ENCODE peak calls at places on chromosome 11, in four cellular contexts. B is neuronal stem cell, W is IMR-90, V is H1. U is an unnamed sample.

GRCh38 chr11:12110714-12111481 is 508 bp downstream of the MICAL2 start:
- DNase-seq in V (peak; percentile 64), W (no peak), B (peak; percentile 21), U (peak; percentile 44)

GRCh38 chr11:68798221-68798813 is 43.4 kb downstream of the CPT1A start:
- DNase-seq in V (peak; percentile 89), W (no peak), B (peak; percentile 62), U (peak; percentile 22)

GRCh38 chr11:84871116-84871515 is 756.0 kb downstream of the DLG2 start:
- DNase-seq in B (no peak), W (no peak), V (no peak), U (no peak)

GRCh38 chr11:126988655-126989054 is 11.9 kb downstream of the KIRREL3 start:
- DNase-seq in B (no peak), W (no peak), V (no peak), U (no peak)

GRCh38 chr11:74577624-74578396 is 14.6 kb upstream of the POLD3 start:
- DNase-seq in V (no peak), B (no peak), W (peak; percentile 18), U (no peak)

GRCh38 chr11:65291613-65292012 is 23.1 kb upstream of the CDC42EP2 start:
- DNase-seq in V (no peak), W (peak; percentile 80), B (no peak), U (peak; percentile 83)

GRCh38 chr11:128687321-128687720 is 6.6 kb upstream of the FLI1 start:
- DNase-seq in W (no peak), V (peak; percentile 82), B (no peak), U (peak; percentile 50)

GRCh38 chr11:55914482-55914881 is at the start of gene OR5W2:
- DNase-seq in W (no peak), B (no peak), V (no peak), U (no peak)

GRCh38 chr11:128521697-128522062 is 65.7 kb downstream of the ETS1 start:
- DNase-seq in W (no peak), B (no peak), V (peak; percentile 61), U (peak; percentile 58)

GRCh38 chr11:76795285-76795935 is 12.3 kb downstream of the TSKU start:
- DNase-seq in B (no peak), V (peak; percentile 33), W (no peak), U (no peak)

GRCh38 chr11:24496728-24497396 is at the start of gene LUZP2:
- DNase-seq in V (peak; percentile 66), W (peak; percentile 51), B (peak; percentile 69), U (peak; percentile 62)

GRCh38 chr11:18706330-18707243 is 8.0 kb downstream of the TMEM86A start:
- DNase-seq in B (no peak), V (no peak), W (no peak), U (no peak)

GRCh38 chr11:46236918-46237247 is 40.6 kb upstream of the CREB3L1 start:
- DNase-seq in V (no peak), W (no peak), B (no peak), U (no peak)

GRCh38 chr11:13114566-13115465 is 105.7 kb downstream of the RASSF10 start:
- DNase-seq in B (peak; percentile 66), V (no peak), W (no peak), U (no peak)

GRCh38 chr11:1518301-1518700 is 31.7 kb upstream of the MOB2 start:
- DNase-seq in V (no peak), B (no peak), W (no peak), U (no peak)

GRCh38 chr11:707817-708420 is 1.9 kb downstream of the EPS8L2 start:
- DNase-seq in B (no peak), W (no peak), V (no peak), U (no peak)

GRCh38 chr11:114083256-114084252 is 24.0 kb downstream of the ZBTB16 start:
- DNase-seq in W (no peak), B (no peak), V (no peak), U (no peak)

GRCh38 chr11:72321381-72321996 is 77.5 kb upstream of the PHOX2A start:
- DNase-seq in W (peak; percentile 81), V (no peak), B (no peak), U (peak; percentile 57)

GRCh38 chr11:21260101-21260500 is 590.7 kb downstream of the NELL1 start:
- DNase-seq in V (no peak), B (no peak), W (no peak), U (no peak)

GRCh38 chr11:65132988-65133700 is 1.2 kb downstream of the SYVN1 start:
- DNase-seq in W (no peak), B (no peak), V (peak; percentile 75), U (peak; percentile 17)

GRCh38 chr11:45993438-45994064 is 71.1 kb downstream of the LARGE2 start:
- DNase-seq in W (no peak), V (no peak), B (no peak), U (no peak)

GRCh38 chr11:61870429-61871039 is 20.8 kb downstream of the FADS3 start:
- DNase-seq in W (no peak), V (no peak), B (no peak), U (peak; percentile 68)

GRCh38 chr11:68841718-68842426 is at the start of gene CPT1A:
- DNase-seq in B (no peak), V (peak; percentile 78), W (peak; percentile 66), U (peak; percentile 75)

GRCh38 chr11:55714982-55715888 is 53.2 kb downstream of the OR4C6 start:
- DNase-seq in V (peak; percentile 78), W (no peak), B (no peak), U (no peak)

GRCh38 chr11:64599698-64600211 is 8.7 kb downstream of the SLC22A12 start:
- DNase-seq in B (no peak), W (no peak), V (no peak), U (no peak)

GRCh38 chr11:31236052-31236652 is 133.4 kb downstream of the DCDC1 start:
- DNase-seq in V (no peak), B (no peak), W (no peak), U (peak; percentile 5)

GRCh38 chr11:44189986-44190882 is 94.8 kb downstream of the EXT2 start:
- DNase-seq in W (no peak), B (no peak), V (no peak), U (no peak)

GRCh38 chr11:117945047-117945820 is 16.0 kb upstream of the TMPRSS13 start:
- DNase-seq in W (no peak), V (peak; percentile 7), B (no peak), U (no peak)

GRCh38 chr11:35324183-35324582 is 95.2 kb downstream of the SLC1A2 start:
- DNase-seq in W (no peak), B (no peak), V (no peak), U (no peak)

GRCh38 chr11:75523811-75524401 is 1.8 kb downstream of the GDPD5 start:
- DNase-seq in W (no peak), V (no peak), B (no peak), U (no peak)

GRCh38 chr11:103601230-103601846 is 435.1 kb upstream of the DDI1 start:
- DNase-seq in B (peak; percentile 33), V (peak; percentile 59), W (peak; percentile 74), U (peak; percentile 72)
- H2BK120ac ChIP-seq in B (no peak overlapping the region), V (no peak overlapping the region), W (peak overlapping the region; percentile 19), U (no peak overlapping the region)

DNA sequence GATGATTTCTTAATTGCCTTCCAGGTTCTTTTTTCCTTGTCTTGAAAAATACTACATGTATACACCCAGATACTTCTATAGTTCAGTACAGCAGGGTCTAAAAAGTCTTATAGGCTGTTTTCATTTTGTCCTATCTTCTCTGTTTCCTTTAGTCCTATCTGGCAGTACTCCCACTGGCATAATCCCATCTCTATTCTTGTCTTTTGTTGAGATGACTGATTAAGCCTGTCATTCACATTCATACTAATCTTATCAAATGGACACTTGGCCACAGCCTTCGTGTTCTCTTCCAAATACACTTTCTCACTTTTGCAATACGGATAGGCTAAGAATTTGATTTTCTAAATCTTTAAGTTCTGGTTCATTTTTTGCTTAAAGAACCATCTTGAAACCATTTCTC is 42.8 kb downstream of the OR5AK2 start:
- DNase-seq in V (no peak), B (no peak), W (no peak), U (no peak)
- H2BK120ac ChIP-seq in V (no peak overlapping the region), B (no peak overlapping the region), W (no peak overlapping the region), U (no peak overlapping the region)

DNA sequence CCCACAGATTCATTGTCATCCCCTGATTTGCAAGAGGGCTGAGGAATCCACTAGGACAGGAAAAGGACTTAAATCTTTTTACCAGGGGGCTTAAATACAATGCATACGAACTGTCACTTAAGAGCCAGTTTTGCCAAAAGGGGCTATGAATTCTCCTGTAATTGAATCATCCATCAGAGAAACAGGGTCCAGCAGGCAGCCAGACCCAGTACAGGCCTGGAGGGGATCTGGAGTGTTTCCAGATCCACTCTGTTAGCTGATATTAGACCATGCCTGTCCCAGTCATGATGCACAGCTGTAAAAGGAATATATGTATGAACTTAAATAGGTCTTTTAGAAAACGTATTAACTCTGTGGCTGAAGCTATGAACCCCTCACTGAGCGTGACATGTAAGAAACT is 53.8 kb upstream of the PRSS23 start:
- DNase-seq in V (no peak), W (no peak), B (no peak), U (peak; percentile 28)
- H2BK120ac ChIP-seq in V (no peak overlapping the region), W (peak overlapping the region; percentile 59), B (no peak overlapping the region), U (no peak overlapping the region)

GRCh38 chr11:123519797-123520193 is 89.7 kb downstream of the GRAMD1B start:
- DNase-seq in V (no peak), W (no peak), B (no peak), U (no peak)

GRCh38 chr11:123517559-123518364 is 87.7 kb downstream of the GRAMD1B start:
- DNase-seq in V (no peak), W (no peak), B (no peak), U (no peak)

GRCh38 chr11:123516238-123516637 is 86.2 kb downstream of the GRAMD1B start:
- DNase-seq in V (no peak), W (no peak), B (no peak), U (no peak)

GRCh38 chr11:123519055-123519796 is 89.2 kb downstream of the GRAMD1B start:
- DNase-seq in B (no peak), V (peak; percentile 52), W (peak; percentile 27), U (no peak)

DNA sequence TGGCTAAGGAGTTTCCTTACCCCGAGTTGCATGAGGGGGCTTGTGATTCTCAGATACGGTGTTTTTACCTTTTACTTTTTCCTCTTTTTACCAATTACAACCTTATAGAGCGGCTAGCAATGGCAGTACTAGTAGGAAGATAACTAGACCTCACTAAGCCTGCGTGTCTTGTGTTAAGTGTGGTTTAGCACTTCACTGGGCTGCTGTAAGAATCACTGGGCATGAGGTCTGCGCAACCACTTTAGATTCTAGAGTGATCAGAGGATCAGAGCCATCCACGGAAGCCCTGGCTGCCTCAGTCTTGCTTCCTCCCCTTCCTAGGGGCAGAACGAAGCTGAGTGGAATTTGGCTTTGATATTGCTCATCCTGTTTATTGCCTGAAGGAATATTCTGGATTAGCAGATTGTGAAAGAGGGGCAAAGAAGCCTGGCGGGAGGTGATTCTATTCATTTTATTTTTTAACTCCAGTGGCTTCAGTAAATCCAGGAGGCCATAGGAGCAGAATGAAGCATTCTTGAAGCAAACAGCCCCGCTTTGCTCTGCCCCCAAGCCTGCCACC is 88.5 kb downstream of the GRAMD1B start:
- DNase-seq in W (no peak), V (no peak), B (no peak), U (no peak)
- H2BK120ac ChIP-seq in W (no peak overlapping the region), V (no peak overlapping the region), B (no peak overlapping the region), U (no peak overlapping the region)

U was measured in mesenchymal stem cell.